ENCODE peak calls at places on chromosomes 16 and 17, in four cellular contexts. One of them, this sample, is unnamed.

GRCh38 chr17:70702683-70703255 is 533.4 kb downstream of the KCNJ2 start:
- DNase-seq in ELR: no peak
- DNase-seq in activated CD8-positive, alpha-beta memory T cell treated with anti-CD3 and anti-CD28 coated beads for 1 hour: no peak
- DNase-seq in left colon: no peak
- DNase-seq in this sample: no peak

GRCh38 chr17:13024033-13024432 is 6.2 kb upstream of the ELAC2 start:
- DNase-seq in ELR: no peak
- DNase-seq in activated CD8-positive, alpha-beta memory T cell treated with anti-CD3 and anti-CD28 coated beads for 1 hour: no peak
- DNase-seq in left colon: no peak
- DNase-seq in this sample: no peak

GRCh38 chr17:14318906-14319205 is 18.0 kb downstream of the HS3ST3B1 start:
- DNase-seq in ELR: no peak
- DNase-seq in activated CD8-positive, alpha-beta memory T cell treated with anti-CD3 and anti-CD28 coated beads for 1 hour: no peak
- DNase-seq in left colon: no peak
- DNase-seq in this sample: no peak

GRCh38 chr17:53313746-53314145 is 509.0 kb upstream of the KIF2B start:
- DNase-seq in ELR: peak
- DNase-seq in activated CD8-positive, alpha-beta memory T cell treated with anti-CD3 and anti-CD28 coated beads for 1 hour: no peak
- DNase-seq in left colon: no peak
- DNase-seq in this sample: no peak

GRCh38 chr17:50883850-50884291 is 17.7 kb upstream of the TOB1 start:
- DNase-seq in ELR: no peak
- DNase-seq in activated CD8-positive, alpha-beta memory T cell treated with anti-CD3 and anti-CD28 coated beads for 1 hour: no peak
- DNase-seq in left colon: peak
- DNase-seq in this sample: no peak

GRCh38 chr16:29315046-29315445 is 91.5 kb downstream of the NPIPB11 start:
- DNase-seq in ELR: no peak
- DNase-seq in activated CD8-positive, alpha-beta memory T cell treated with anti-CD3 and anti-CD28 coated beads for 1 hour: no peak
- DNase-seq in left colon: no peak
- DNase-seq in this sample: no peak

GRCh38 chr16:74325331-74325730 is 28.7 kb downstream of the PSMD7 start:
- DNase-seq in ELR: no peak
- DNase-seq in activated CD8-positive, alpha-beta memory T cell treated with anti-CD3 and anti-CD28 coated beads for 1 hour: no peak
- DNase-seq in left colon: no peak
- DNase-seq in this sample: no peak

GRCh38 chr16:74577882-74578366 is 29.0 kb downstream of the GLG1 start:
- DNase-seq in ELR: peak
- DNase-seq in activated CD8-positive, alpha-beta memory T cell treated with anti-CD3 and anti-CD28 coated beads for 1 hour: no peak
- DNase-seq in left colon: no peak
- DNase-seq in this sample: no peak